ENCODE peak calls at places on chromosomes 16 and 17, in five cellular contexts. One of them, this sample, is unnamed.

GRCh38 chr17:16477666-16478065 is 14.3 kb downstream of the LRRC75A start:
- DNase-seq in fibroblast of mammary gland: no peak
- DNase-seq in skeletal muscle cell: no peak
- DNase-seq in body of pancreas: no peak
- DNase-seq in CD8-positive, alpha-beta T cell: no peak
- DNase-seq in this sample: no peak

GRCh38 chr17:10614536-10615155 is 42.5 kb downstream of the MYH3 start:
- DNase-seq in fibroblast of mammary gland: peak
- DNase-seq in skeletal muscle cell: no peak
- DNase-seq in body of pancreas: peak
- DNase-seq in CD8-positive, alpha-beta T cell: no peak
- DNase-seq in this sample: peak

GRCh38 chr16:4093495-4094137 is 22.6 kb downstream of the ADCY9 start:
- DNase-seq in fibroblast of mammary gland: peak
- DNase-seq in skeletal muscle cell: no peak
- DNase-seq in body of pancreas: peak
- DNase-seq in CD8-positive, alpha-beta T cell: no peak
- DNase-seq in this sample: no peak

GRCh38 chr16:22077700-22078313 is 14.5 kb upstream of the VWA3A start:
- DNase-seq in fibroblast of mammary gland: peak
- DNase-seq in skeletal muscle cell: no peak
- DNase-seq in body of pancreas: peak
- DNase-seq in CD8-positive, alpha-beta T cell: peak
- DNase-seq in this sample: peak

GRCh38 chr16:10776280-10776679 is 32.6 kb downstream of the NUBP1 start:
- DNase-seq in fibroblast of mammary gland: no peak
- DNase-seq in skeletal muscle cell: no peak
- DNase-seq in body of pancreas: no peak
- DNase-seq in CD8-positive, alpha-beta T cell: peak
- DNase-seq in this sample: no peak

GRCh38 chr17:38604479-38605229 is 1.1 kb downstream of the SRCIN1 start:
- DNase-seq in fibroblast of mammary gland: no peak
- DNase-seq in skeletal muscle cell: no peak
- DNase-seq in body of pancreas: no peak
- DNase-seq in CD8-positive, alpha-beta T cell: no peak
- DNase-seq in this sample: no peak

GRCh38 chr17:58283674-58284612 is 3.2 kb upstream of the MPO start:
- DNase-seq in fibroblast of mammary gland: no peak
- DNase-seq in skeletal muscle cell: no peak
- DNase-seq in body of pancreas: no peak
- DNase-seq in CD8-positive, alpha-beta T cell: no peak
- DNase-seq in this sample: no peak

GRCh38 chr17:8073627-8074485 is 13.7 kb downstream of the ALOX12B start:
- DNase-seq in fibroblast of mammary gland: peak
- DNase-seq in skeletal muscle cell: no peak
- DNase-seq in body of pancreas: peak
- DNase-seq in CD8-positive, alpha-beta T cell: peak
- DNase-seq in this sample: peak

GRCh38 chr16:87914812-87915211 is 21.5 kb downstream of the CA5A start:
- DNase-seq in fibroblast of mammary gland: no peak
- DNase-seq in skeletal muscle cell: no peak
- DNase-seq in body of pancreas: no peak
- DNase-seq in CD8-positive, alpha-beta T cell: no peak
- DNase-seq in this sample: no peak

GRCh38 chr17:68861602-68862001 is 93.6 kb downstream of the ABCA8 start:
- DNase-seq in fibroblast of mammary gland: no peak
- DNase-seq in skeletal muscle cell: no peak
- DNase-seq in body of pancreas: no peak
- DNase-seq in CD8-positive, alpha-beta T cell: no peak
- DNase-seq in this sample: peak

GRCh38 chr17:17605083-17605746 is 13.7 kb upstream of the PEMT start:
- DNase-seq in fibroblast of mammary gland: no peak
- DNase-seq in skeletal muscle cell: no peak
- DNase-seq in body of pancreas: no peak
- DNase-seq in CD8-positive, alpha-beta T cell: no peak
- DNase-seq in this sample: no peak

GRCh38 chr16:58024347-58024672 is 1.2 kb upstream of the MMP15 start:
- DNase-seq in fibroblast of mammary gland: no peak
- DNase-seq in skeletal muscle cell: no peak
- DNase-seq in body of pancreas: no peak
- DNase-seq in CD8-positive, alpha-beta T cell: no peak
- DNase-seq in this sample: no peak
- H3K4me3 ChIP-seq in fibroblast of mammary gland: no peak
- H3K4me3 ChIP-seq in skeletal muscle cell: no peak
- H3K4me3 ChIP-seq in body of pancreas: no peak
- H3K4me3 ChIP-seq in CD8-positive, alpha-beta T cell: peak
- H3K4me3 ChIP-seq in this sample: peak

DNA sequence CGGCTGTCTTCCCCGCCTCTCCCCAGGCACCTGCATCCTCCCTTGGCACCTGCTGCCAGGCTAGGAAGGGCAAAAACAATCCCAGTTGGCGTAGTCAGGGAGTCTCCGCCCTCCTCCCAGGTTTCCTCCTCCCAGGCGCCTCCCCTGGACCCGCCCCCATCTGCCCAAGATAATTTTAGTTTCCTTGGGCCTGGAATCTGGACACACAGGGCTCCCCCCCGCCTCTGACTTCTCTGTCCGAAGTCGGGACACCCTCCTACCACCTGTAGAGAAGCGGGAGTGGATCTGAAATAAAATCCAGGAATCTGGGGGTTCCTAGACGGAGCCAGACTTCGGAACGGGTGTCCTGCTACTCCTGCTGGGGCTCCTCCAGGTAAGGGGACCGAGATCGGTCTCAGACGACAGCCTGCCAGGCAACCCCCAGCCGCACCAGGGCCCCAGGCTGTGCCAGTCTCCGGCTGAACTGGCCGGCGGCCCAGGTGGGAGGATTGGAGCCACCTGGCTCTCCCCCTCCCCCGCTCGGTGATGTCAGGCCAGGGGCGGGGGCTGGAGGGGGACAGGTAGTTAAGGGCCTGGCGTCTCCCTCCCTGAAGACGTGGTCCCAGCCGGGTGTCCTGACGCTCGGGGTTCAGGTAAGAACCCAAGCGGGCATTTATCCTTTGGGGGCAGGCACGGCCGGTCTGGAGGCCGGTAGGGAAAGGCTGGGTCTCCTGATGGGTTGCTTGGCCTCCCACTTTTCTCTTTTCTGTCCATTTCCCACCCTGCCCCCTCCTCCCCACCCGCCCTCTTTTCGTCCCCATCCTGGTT is at the start of gene GRB7:
- DNase-seq in fibroblast of mammary gland: no peak
- DNase-seq in skeletal muscle cell: no peak
- DNase-seq in body of pancreas: peak
- DNase-seq in CD8-positive, alpha-beta T cell: no peak
- DNase-seq in this sample: peak
- H3K4me3 ChIP-seq in fibroblast of mammary gland: no peak
- H3K4me3 ChIP-seq in skeletal muscle cell: no peak
- H3K4me3 ChIP-seq in body of pancreas: peak
- H3K4me3 ChIP-seq in CD8-positive, alpha-beta T cell: peak
- H3K4me3 ChIP-seq in this sample: peak

DNA sequence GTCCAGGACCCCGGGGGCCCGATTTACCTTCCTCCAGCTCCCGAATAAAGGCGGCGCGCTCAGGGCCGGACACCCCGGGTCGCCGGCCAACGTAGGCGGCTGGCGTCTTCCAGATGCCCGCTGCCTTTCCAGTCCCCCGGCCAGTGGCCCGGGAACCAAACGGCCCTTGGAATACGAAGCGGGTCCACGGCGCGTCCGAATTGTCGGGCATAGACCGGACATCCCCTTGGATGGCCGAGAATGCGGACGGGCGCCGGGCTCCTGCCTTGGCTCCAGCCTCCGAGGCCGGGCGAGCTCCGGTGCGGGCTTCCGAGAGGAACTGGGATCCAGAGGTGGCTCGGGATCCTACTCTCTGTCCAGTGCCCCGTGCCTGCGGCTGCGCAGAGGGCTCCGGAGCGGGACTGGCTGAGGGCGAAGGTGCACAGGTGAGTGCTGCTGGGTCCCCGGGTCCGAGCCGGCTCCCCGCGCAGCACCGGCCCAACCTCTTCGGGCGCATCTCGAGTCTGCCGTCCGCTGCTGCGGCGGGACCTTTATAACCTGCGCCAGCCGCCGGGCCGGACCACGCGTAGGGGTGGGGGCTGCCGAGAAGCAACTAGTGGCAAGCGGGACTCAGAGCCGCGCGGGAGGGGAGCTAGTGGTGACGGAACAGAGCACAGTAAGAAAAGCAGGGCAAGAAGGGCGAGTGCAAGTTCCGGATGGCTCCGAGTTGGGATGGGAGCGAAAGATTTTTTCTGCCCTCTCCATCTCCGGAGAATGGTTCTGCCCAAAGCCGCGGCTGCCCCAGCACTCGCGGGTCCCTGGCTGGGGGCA is at the start of gene HAP1:
- DNase-seq in fibroblast of mammary gland: no peak
- DNase-seq in skeletal muscle cell: no peak
- DNase-seq in body of pancreas: peak
- DNase-seq in CD8-positive, alpha-beta T cell: no peak
- DNase-seq in this sample: no peak
- H3K4me3 ChIP-seq in fibroblast of mammary gland: no peak
- H3K4me3 ChIP-seq in skeletal muscle cell: peak
- H3K4me3 ChIP-seq in body of pancreas: no peak
- H3K4me3 ChIP-seq in CD8-positive, alpha-beta T cell: no peak
- H3K4me3 ChIP-seq in this sample: peak

GRCh38 chr16:84215531-84215930 is 24.3 kb downstream of the KCNG4 start:
- DNase-seq in fibroblast of mammary gland: no peak
- DNase-seq in skeletal muscle cell: no peak
- DNase-seq in body of pancreas: no peak
- DNase-seq in CD8-positive, alpha-beta T cell: no peak
- DNase-seq in this sample: no peak

GRCh38 chr16:84209989-84210388 is 19.0 kb downstream of the ADAD2 start:
- DNase-seq in fibroblast of mammary gland: no peak
- DNase-seq in skeletal muscle cell: no peak
- DNase-seq in body of pancreas: no peak
- DNase-seq in CD8-positive, alpha-beta T cell: no peak
- DNase-seq in this sample: no peak

GRCh38 chr16:84214451-84215066 is 23.6 kb downstream of the ADAD2 start:
- DNase-seq in fibroblast of mammary gland: no peak
- DNase-seq in skeletal muscle cell: no peak
- DNase-seq in body of pancreas: no peak
- DNase-seq in CD8-positive, alpha-beta T cell: no peak
- DNase-seq in this sample: no peak

GRCh38 chr16:84212631-84213030 is 21.7 kb downstream of the ADAD2 start:
- DNase-seq in fibroblast of mammary gland: no peak
- DNase-seq in skeletal muscle cell: no peak
- DNase-seq in body of pancreas: no peak
- DNase-seq in CD8-positive, alpha-beta T cell: no peak
- DNase-seq in this sample: no peak

DNA sequence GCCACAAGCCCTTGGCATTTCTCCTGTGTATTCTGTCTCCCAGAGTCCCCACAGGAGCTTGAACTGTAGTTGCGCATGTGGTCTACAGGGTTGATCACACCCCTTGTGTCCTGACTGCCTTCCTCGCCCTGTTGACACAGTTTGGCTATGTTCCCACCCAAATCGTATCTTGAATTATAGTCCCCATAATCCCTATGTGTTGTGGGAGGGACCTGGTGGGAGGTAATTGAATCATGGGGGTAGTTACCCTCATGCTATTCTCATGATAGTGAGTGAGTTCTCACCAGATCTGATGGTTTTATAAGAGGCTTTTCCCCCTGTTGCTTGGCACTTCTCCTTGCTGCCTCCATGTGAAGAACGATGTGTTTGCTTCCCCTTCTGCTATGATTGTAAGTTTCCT is 21.2 kb downstream of the ADAD2 start:
- DNase-seq in fibroblast of mammary gland: no peak
- DNase-seq in skeletal muscle cell: no peak
- DNase-seq in body of pancreas: no peak
- DNase-seq in CD8-positive, alpha-beta T cell: no peak
- DNase-seq in this sample: no peak
- H3K4me3 ChIP-seq in fibroblast of mammary gland: no peak
- H3K4me3 ChIP-seq in skeletal muscle cell: no peak
- H3K4me3 ChIP-seq in body of pancreas: no peak
- H3K4me3 ChIP-seq in CD8-positive, alpha-beta T cell: no peak
- H3K4me3 ChIP-seq in this sample: no peak

GRCh38 chr17:14918540-14918939 is 346.6 kb downstream of the PMP22 start:
- DNase-seq in fibroblast of mammary gland: peak
- DNase-seq in skeletal muscle cell: no peak
- DNase-seq in body of pancreas: no peak
- DNase-seq in CD8-positive, alpha-beta T cell: no peak
- DNase-seq in this sample: no peak

GRCh38 chr17:14922421-14922820 is 342.7 kb downstream of the PMP22 start:
- DNase-seq in fibroblast of mammary gland: peak
- DNase-seq in skeletal muscle cell: no peak
- DNase-seq in body of pancreas: peak
- DNase-seq in CD8-positive, alpha-beta T cell: no peak
- DNase-seq in this sample: no peak

GRCh38 chr17:14919049-14919545 is 346.0 kb downstream of the PMP22 start:
- DNase-seq in fibroblast of mammary gland: no peak
- DNase-seq in skeletal muscle cell: no peak
- DNase-seq in body of pancreas: no peak
- DNase-seq in CD8-positive, alpha-beta T cell: no peak
- DNase-seq in this sample: no peak

GRCh38 chr17:14921936-14922335 is 343.2 kb downstream of the PMP22 start:
- DNase-seq in fibroblast of mammary gland: no peak
- DNase-seq in skeletal muscle cell: no peak
- DNase-seq in body of pancreas: no peak
- DNase-seq in CD8-positive, alpha-beta T cell: no peak
- DNase-seq in this sample: peak

DNA sequence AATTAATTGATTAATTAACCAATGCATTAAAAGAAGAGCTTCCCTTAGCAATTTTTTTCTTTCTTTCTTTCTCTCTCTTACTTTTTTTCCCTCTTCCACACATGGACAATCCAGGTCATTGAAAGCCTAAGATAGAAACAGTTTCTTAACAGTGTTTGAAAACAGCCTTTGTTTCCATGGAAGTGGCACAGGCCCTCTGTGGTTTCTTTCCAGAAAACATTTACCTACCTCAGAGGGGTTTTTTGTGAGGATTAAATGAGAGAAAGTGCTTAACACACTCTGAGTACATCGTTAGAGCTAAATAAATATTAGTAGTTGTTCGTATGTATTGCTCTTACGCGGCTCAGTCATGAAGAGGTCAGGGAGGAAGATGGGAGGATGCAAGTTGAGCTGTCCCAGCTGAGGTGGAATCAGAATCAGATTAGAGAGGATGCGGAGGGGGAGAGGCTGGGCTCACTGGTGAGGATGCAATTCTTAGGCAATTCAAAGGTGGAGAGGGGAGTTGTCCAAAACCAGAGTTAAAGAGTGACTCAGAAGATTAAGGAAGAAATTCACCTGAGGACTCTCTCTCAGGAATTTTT is 345.5 kb downstream of the PMP22 start:
- DNase-seq in fibroblast of mammary gland: no peak
- DNase-seq in skeletal muscle cell: no peak
- DNase-seq in body of pancreas: no peak
- DNase-seq in CD8-positive, alpha-beta T cell: no peak
- DNase-seq in this sample: peak
- H3K4me3 ChIP-seq in fibroblast of mammary gland: no peak
- H3K4me3 ChIP-seq in skeletal muscle cell: no peak
- H3K4me3 ChIP-seq in body of pancreas: no peak
- H3K4me3 ChIP-seq in CD8-positive, alpha-beta T cell: no peak
- H3K4me3 ChIP-seq in this sample: no peak

GRCh38 chr17:77407321-77408277 is 266.8 kb downstream of the SEC14L1 start:
- DNase-seq in fibroblast of mammary gland: no peak
- DNase-seq in skeletal muscle cell: no peak
- DNase-seq in body of pancreas: no peak
- DNase-seq in CD8-positive, alpha-beta T cell: no peak
- DNase-seq in this sample: peak
- H3K4me3 ChIP-seq in fibroblast of mammary gland: no peak
- H3K4me3 ChIP-seq in skeletal muscle cell: no peak
- H3K4me3 ChIP-seq in body of pancreas: no peak
- H3K4me3 ChIP-seq in CD8-positive, alpha-beta T cell: peak
- H3K4me3 ChIP-seq in this sample: no peak

GRCh38 chr16:67326472-67327309 is at the start of the genes KCTD19 and LRRC36:
- DNase-seq in fibroblast of mammary gland: peak
- DNase-seq in skeletal muscle cell: no peak
- DNase-seq in body of pancreas: peak
- DNase-seq in CD8-positive, alpha-beta T cell: peak
- DNase-seq in this sample: no peak
- H3K4me3 ChIP-seq in fibroblast of mammary gland: peak
- H3K4me3 ChIP-seq in skeletal muscle cell: peak
- H3K4me3 ChIP-seq in body of pancreas: no peak
- H3K4me3 ChIP-seq in CD8-positive, alpha-beta T cell: peak
- H3K4me3 ChIP-seq in this sample: no peak

GRCh38 chr17:82228278-82228841 is 482 bp upstream of the SLC16A3 start:
- DNase-seq in fibroblast of mammary gland: no peak
- DNase-seq in skeletal muscle cell: no peak
- DNase-seq in body of pancreas: no peak
- DNase-seq in CD8-positive, alpha-beta T cell: peak
- DNase-seq in this sample: no peak
- H3K4me3 ChIP-seq in fibroblast of mammary gland: peak
- H3K4me3 ChIP-seq in skeletal muscle cell: peak
- H3K4me3 ChIP-seq in body of pancreas: no peak
- H3K4me3 ChIP-seq in CD8-positive, alpha-beta T cell: peak
- H3K4me3 ChIP-seq in this sample: peak